ENCODE peak calls at places on chromosomes 5 and 9, in nine cellular contexts. One of them, this sample, is unnamed.
A peak's percentile ranks its signal among the peaks of the same experiment; 100 is the strongest.

GRCh38 chr5:4348919-4349318 is 753.3 kb downstream of the IRX1 start:
- DNase-seq in transverse colon: no peak
- DNase-seq in HCT116: no peak
- DNase-seq in sigmoid colon: no peak
- DNase-seq in A549: no peak
- DNase-seq in IMR-90: no peak
- DNase-seq in gastrocnemius medialis: no peak
- DNase-seq in spleen: no peak
- DNase-seq in ovary: no peak
- DNase-seq in this sample: no peak

GRCh38 chr5:54944364-54944763 is 41.0 kb downstream of the ESM1 start:
- DNase-seq in transverse colon: no peak
- DNase-seq in HCT116: peak; percentile 12
- DNase-seq in sigmoid colon: no peak
- DNase-seq in A549: peak; percentile 22
- DNase-seq in IMR-90: peak; percentile 58
- DNase-seq in gastrocnemius medialis: no peak
- DNase-seq in spleen: no peak
- DNase-seq in ovary: no peak
- DNase-seq in this sample: peak; percentile 34

GRCh38 chr5:157294692-157295091 is 28.8 kb downstream of the CYFIP2 start:
- DNase-seq in transverse colon: no peak
- DNase-seq in HCT116: no peak
- DNase-seq in sigmoid colon: no peak
- DNase-seq in A549: no peak
- DNase-seq in IMR-90: no peak
- DNase-seq in gastrocnemius medialis: no peak
- DNase-seq in spleen: no peak
- DNase-seq in ovary: no peak
- DNase-seq in this sample: no peak

GRCh38 chr5:139980765-139981164 is 62.3 kb downstream of the NRG2 start:
- DNase-seq in transverse colon: no peak
- DNase-seq in HCT116: no peak
- DNase-seq in sigmoid colon: no peak
- DNase-seq in A549: no peak
- DNase-seq in IMR-90: no peak
- DNase-seq in gastrocnemius medialis: no peak
- DNase-seq in spleen: no peak
- DNase-seq in ovary: no peak
- DNase-seq in this sample: no peak

GRCh38 chr5:101860563-101860962 is 435.5 kb downstream of the SLCO4C1 start:
- DNase-seq in transverse colon: no peak
- DNase-seq in HCT116: no peak
- DNase-seq in sigmoid colon: no peak
- DNase-seq in A549: no peak
- DNase-seq in IMR-90: no peak
- DNase-seq in gastrocnemius medialis: no peak
- DNase-seq in spleen: no peak
- DNase-seq in ovary: no peak
- DNase-seq in this sample: no peak

GRCh38 chr9:136808781-136809158 is 1.0 kb downstream of the RABL6 start:
- DNase-seq in transverse colon: no peak
- DNase-seq in HCT116: no peak
- DNase-seq in sigmoid colon: no peak
- DNase-seq in A549: no peak
- DNase-seq in IMR-90: peak; percentile 35
- DNase-seq in gastrocnemius medialis: no peak
- DNase-seq in spleen: no peak
- DNase-seq in ovary: no peak
- DNase-seq in this sample: peak; percentile 48

GRCh38 chr5:155689403-155689802 is 637.6 kb upstream of the SGCD start:
- DNase-seq in transverse colon: no peak
- DNase-seq in HCT116: no peak
- DNase-seq in sigmoid colon: no peak
- DNase-seq in A549: no peak
- DNase-seq in IMR-90: no peak
- DNase-seq in gastrocnemius medialis: no peak
- DNase-seq in spleen: no peak
- DNase-seq in ovary: no peak
- DNase-seq in this sample: no peak

GRCh38 chr5:104297076-104297475 is 734.5 kb upstream of the NUDT12 start:
- DNase-seq in transverse colon: no peak
- DNase-seq in HCT116: peak; percentile 3
- DNase-seq in sigmoid colon: no peak
- DNase-seq in A549: no peak
- DNase-seq in IMR-90: no peak
- DNase-seq in gastrocnemius medialis: no peak
- DNase-seq in spleen: no peak
- DNase-seq in ovary: no peak
- DNase-seq in this sample: no peak

GRCh38 chr5:151128817-151129216 is 28.8 kb downstream of the ANXA6 start:
- DNase-seq in transverse colon: no peak
- DNase-seq in HCT116: no peak
- DNase-seq in sigmoid colon: no peak
- DNase-seq in A549: no peak
- DNase-seq in IMR-90: no peak
- DNase-seq in gastrocnemius medialis: no peak
- DNase-seq in spleen: peak; percentile 55
- DNase-seq in ovary: no peak
- DNase-seq in this sample: no peak

GRCh38 chr9:438066-438465 is 223.4 kb downstream of the DOCK8 start:
- DNase-seq in transverse colon: no peak
- DNase-seq in HCT116: no peak
- DNase-seq in sigmoid colon: no peak
- DNase-seq in A549: no peak
- DNase-seq in IMR-90: peak; percentile 33
- DNase-seq in gastrocnemius medialis: no peak
- DNase-seq in spleen: no peak
- DNase-seq in ovary: no peak
- DNase-seq in this sample: no peak

GRCh38 chr5:180234271-180234670 is 25.3 kb upstream of the RASGEF1C start:
- DNase-seq in transverse colon: no peak
- DNase-seq in HCT116: no peak
- DNase-seq in sigmoid colon: no peak
- DNase-seq in A549: no peak
- DNase-seq in IMR-90: no peak
- DNase-seq in gastrocnemius medialis: no peak
- DNase-seq in spleen: peak; percentile 53
- DNase-seq in ovary: no peak
- DNase-seq in this sample: no peak

GRCh38 chr5:38023799-38024198 is 184.0 kb upstream of the GDNF start:
- DNase-seq in transverse colon: no peak
- DNase-seq in HCT116: peak; percentile 10
- DNase-seq in sigmoid colon: no peak
- DNase-seq in A549: no peak
- DNase-seq in IMR-90: no peak
- DNase-seq in gastrocnemius medialis: no peak
- DNase-seq in spleen: no peak
- DNase-seq in ovary: no peak
- DNase-seq in this sample: no peak

GRCh38 chr9:134533850-134534585 is 107.6 kb upstream of the COL5A1 start:
- DNase-seq in transverse colon: no peak
- DNase-seq in HCT116: no peak
- DNase-seq in sigmoid colon: peak; percentile 62
- DNase-seq in A549: no peak
- DNase-seq in IMR-90: peak; percentile 25
- DNase-seq in gastrocnemius medialis: no peak
- DNase-seq in spleen: peak; percentile 37
- DNase-seq in ovary: no peak
- DNase-seq in this sample: no peak

GRCh38 chr5:38636626-38637025 is 80.2 kb upstream of the LIFR start:
- DNase-seq in transverse colon: no peak
- DNase-seq in HCT116: peak; percentile 57
- DNase-seq in sigmoid colon: no peak
- DNase-seq in A549: no peak
- DNase-seq in IMR-90: no peak
- DNase-seq in gastrocnemius medialis: no peak
- DNase-seq in spleen: no peak
- DNase-seq in ovary: no peak
- DNase-seq in this sample: no peak

GRCh38 chr9:111691686-111692329 is 30.4 kb downstream of the GNG10 start:
- DNase-seq in transverse colon: no peak
- DNase-seq in HCT116: peak; percentile 24
- DNase-seq in sigmoid colon: no peak
- DNase-seq in A549: peak; percentile 16
- DNase-seq in IMR-90: peak; percentile 48
- DNase-seq in gastrocnemius medialis: no peak
- DNase-seq in spleen: no peak
- DNase-seq in ovary: no peak
- DNase-seq in this sample: peak; percentile 30

GRCh38 chr5:149254506-149254905 is 17.2 kb upstream of the AFAP1L1 start:
- DNase-seq in transverse colon: no peak
- DNase-seq in HCT116: no peak
- DNase-seq in sigmoid colon: no peak
- DNase-seq in A549: no peak
- DNase-seq in IMR-90: peak; percentile 48
- DNase-seq in gastrocnemius medialis: no peak
- DNase-seq in spleen: no peak
- DNase-seq in ovary: no peak
- DNase-seq in this sample: no peak

GRCh38 chr5:67581203-67581602 is 384.6 kb upstream of the CD180 start:
- DNase-seq in transverse colon: no peak
- DNase-seq in HCT116: no peak
- DNase-seq in sigmoid colon: no peak
- DNase-seq in A549: no peak
- DNase-seq in IMR-90: no peak
- DNase-seq in gastrocnemius medialis: peak; percentile 56
- DNase-seq in spleen: no peak
- DNase-seq in ovary: no peak
- DNase-seq in this sample: peak; percentile 34

GRCh38 chr5:106241409-106241808 is 1429.3 kb downstream of the EFNA5 start:
- DNase-seq in transverse colon: no peak
- DNase-seq in HCT116: no peak
- DNase-seq in sigmoid colon: no peak
- DNase-seq in A549: no peak
- DNase-seq in IMR-90: no peak
- DNase-seq in gastrocnemius medialis: no peak
- DNase-seq in spleen: no peak
- DNase-seq in ovary: no peak
- DNase-seq in this sample: no peak

GRCh38 chr9:121369595-121370265 is at the start of gene STOM:
- DNase-seq in transverse colon: peak; percentile 81
- DNase-seq in HCT116: no peak
- DNase-seq in sigmoid colon: peak; percentile 97
- DNase-seq in A549: peak; percentile 47
- DNase-seq in IMR-90: peak; percentile 83
- DNase-seq in gastrocnemius medialis: peak; percentile 89
- DNase-seq in spleen: no peak
- DNase-seq in ovary: peak; percentile 91
- DNase-seq in this sample: peak; percentile 100

GRCh38 chr9:91714020-91714721 is 235.9 kb downstream of the ROR2 start:
- DNase-seq in transverse colon: peak; percentile 78
- DNase-seq in HCT116: peak; percentile 34
- DNase-seq in sigmoid colon: peak; percentile 93
- DNase-seq in A549: no peak
- DNase-seq in IMR-90: peak; percentile 61
- DNase-seq in gastrocnemius medialis: no peak
- DNase-seq in spleen: peak; percentile 87
- DNase-seq in ovary: peak; percentile 84
- DNase-seq in this sample: peak; percentile 78

GRCh38 chr9:127053908-127054307 is 68.5 kb downstream of the ANGPTL2 start:
- DNase-seq in transverse colon: no peak
- DNase-seq in HCT116: no peak
- DNase-seq in sigmoid colon: no peak
- DNase-seq in A549: no peak
- DNase-seq in IMR-90: no peak
- DNase-seq in gastrocnemius medialis: no peak
- DNase-seq in spleen: no peak
- DNase-seq in ovary: no peak
- DNase-seq in this sample: no peak
- TF ChIP-seq POLR2A in transverse colon: no peak
- TF ChIP-seq POLR2A in HCT116: no peak
- TF ChIP-seq POLR2A in sigmoid colon: no peak
- TF ChIP-seq POLR2A in A549: no peak
- TF ChIP-seq POLR2A in IMR-90: no peak
- TF ChIP-seq POLR2A in gastrocnemius medialis: no peak
- TF ChIP-seq POLR2A in spleen: no peak
- TF ChIP-seq POLR2A in ovary: no peak
- TF ChIP-seq POLR2A in this sample: no peak

DNA sequence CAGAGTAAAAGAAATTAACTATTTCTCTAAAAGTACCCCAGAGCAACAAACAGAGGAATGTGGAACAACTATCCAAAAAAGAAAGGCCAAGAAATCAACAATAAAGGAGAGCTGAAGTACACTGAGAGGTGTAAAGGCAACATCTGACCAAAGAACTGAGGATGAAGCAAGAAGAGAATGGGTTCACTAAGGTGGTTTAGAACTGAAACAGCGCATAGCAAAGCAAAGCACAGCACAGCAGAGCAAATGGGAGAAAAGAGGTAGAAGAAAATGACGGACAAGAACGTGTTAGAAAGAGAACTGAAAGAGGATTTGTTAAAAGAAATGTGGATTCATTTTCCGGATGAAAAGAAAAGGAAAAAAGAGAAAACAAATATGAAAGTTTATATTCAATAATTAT is 25.8 kb downstream of the RFX3 start:
- DNase-seq in transverse colon: no peak
- DNase-seq in HCT116: no peak
- DNase-seq in sigmoid colon: no peak
- DNase-seq in A549: no peak
- DNase-seq in IMR-90: no peak
- DNase-seq in gastrocnemius medialis: no peak
- DNase-seq in spleen: no peak
- DNase-seq in ovary: no peak
- DNase-seq in this sample: no peak
- TF ChIP-seq POLR2A in transverse colon: no peak
- TF ChIP-seq POLR2A in HCT116: no peak
- TF ChIP-seq POLR2A in sigmoid colon: no peak
- TF ChIP-seq POLR2A in A549: no peak
- TF ChIP-seq POLR2A in IMR-90: no peak
- TF ChIP-seq POLR2A in gastrocnemius medialis: no peak
- TF ChIP-seq POLR2A in spleen: no peak
- TF ChIP-seq POLR2A in ovary: no peak
- TF ChIP-seq POLR2A in this sample: no peak

GRCh38 chr5:172365948-172366608 is 82.5 kb upstream of the UBTD2 start:
- DNase-seq in transverse colon: no peak
- DNase-seq in HCT116: no peak
- DNase-seq in sigmoid colon: no peak
- DNase-seq in A549: no peak
- DNase-seq in IMR-90: no peak
- DNase-seq in gastrocnemius medialis: no peak
- DNase-seq in spleen: no peak
- DNase-seq in ovary: no peak
- DNase-seq in this sample: no peak
- TF ChIP-seq POLR2A in transverse colon: no peak
- TF ChIP-seq POLR2A in HCT116: no peak
- TF ChIP-seq POLR2A in sigmoid colon: no peak
- TF ChIP-seq POLR2A in A549: no peak
- TF ChIP-seq POLR2A in IMR-90: no peak
- TF ChIP-seq POLR2A in gastrocnemius medialis: no peak
- TF ChIP-seq POLR2A in spleen: no peak
- TF ChIP-seq POLR2A in ovary: no peak
- TF ChIP-seq POLR2A in this sample: no peak

DNA sequence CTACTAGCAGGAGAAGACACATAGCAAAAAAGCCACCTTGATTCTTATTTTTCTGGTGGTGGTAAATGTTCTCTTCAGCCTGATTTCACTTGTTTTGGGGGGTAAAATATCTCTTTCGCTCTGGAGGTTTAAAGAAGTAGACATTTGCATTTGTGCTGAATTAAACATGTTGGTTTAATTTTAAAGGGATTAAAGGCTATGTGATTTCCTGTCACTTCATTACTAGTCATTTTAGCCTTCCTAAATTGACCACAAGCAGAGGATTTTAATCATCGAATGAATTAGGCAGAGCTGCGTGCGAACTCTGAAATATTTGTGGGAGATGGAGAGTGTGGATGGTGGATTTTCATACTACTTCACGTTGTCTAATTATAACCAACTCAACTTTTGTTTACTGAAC is 4.8 kb downstream of the RASGRF2 start:
- DNase-seq in transverse colon: no peak
- DNase-seq in HCT116: no peak
- DNase-seq in sigmoid colon: no peak
- DNase-seq in A549: no peak
- DNase-seq in IMR-90: no peak
- DNase-seq in gastrocnemius medialis: no peak
- DNase-seq in spleen: no peak
- DNase-seq in ovary: no peak
- DNase-seq in this sample: no peak
- TF ChIP-seq POLR2A in transverse colon: no peak
- TF ChIP-seq POLR2A in HCT116: no peak
- TF ChIP-seq POLR2A in sigmoid colon: no peak
- TF ChIP-seq POLR2A in A549: no peak
- TF ChIP-seq POLR2A in IMR-90: no peak
- TF ChIP-seq POLR2A in gastrocnemius medialis: no peak
- TF ChIP-seq POLR2A in spleen: no peak
- TF ChIP-seq POLR2A in ovary: no peak
- TF ChIP-seq POLR2A in this sample: no peak